ENCODE peak calls at places on chromosome 16, in seven cellular contexts. I is adrenal gland, L is GM12878, E is fibroblast of lung, Z is heart right ventricle, N is heart left ventricle, A is H1. H is an unnamed sample. For H3K4me1, the result is how much of the 10 kb centered on the place peaks cover.

GRCh38 chr16:57621521-57622268 is 6.7 kb upstream of the ADGRG1 start:
- DNase-seq in I (peak), L (no peak), E (no peak), Z (no peak), N (peak), A (no peak), H (no peak)

GRCh38 chr16:17271687-17272086 is 199.1 kb downstream of the XYLT1 start:
- DNase-seq in I (peak), L (no peak), E (peak), Z (no peak), N (no peak), A (no peak), H (no peak)

GRCh38 chr16:27718136-27718766 is 168.3 kb downstream of the KATNIP start:
- DNase-seq in I (no peak), L (no peak), E (no peak), Z (no peak), N (peak), A (no peak), H (no peak)

GRCh38 chr16:330746-331145 is 21.8 kb downstream of the AXIN1 start:
- DNase-seq in I (no peak), L (no peak), E (peak), Z (no peak), N (no peak), A (no peak), H (no peak)

GRCh38 chr16:13612623-13613022 is 307.3 kb upstream of the ERCC4 start:
- DNase-seq in I (no peak), L (no peak), E (no peak), Z (no peak), N (no peak), A (no peak), H (no peak)

GRCh38 chr16:67388191-67388590 is 5.1 kb downstream of the TPPP3 start:
- DNase-seq in I (no peak), L (no peak), E (no peak), Z (no peak), N (no peak), A (no peak), H (no peak)

GRCh38 chr16:5176505-5176904 is 78.9 kb upstream of the EEF2KMT start:
- DNase-seq in I (no peak), L (no peak), E (no peak), Z (no peak), N (no peak), A (peak), H (no peak)

GRCh38 chr16:55039931-55040330 is 109.3 kb downstream of the IRX5 start:
- DNase-seq in I (no peak), L (no peak), E (no peak), Z (no peak), N (no peak), A (no peak), H (no peak)

GRCh38 chr16:29784901-29785500 is 5.5 kb upstream of the KIF22 start:
- DNase-seq in I (peak), L (no peak), E (peak), Z (peak), N (peak), A (peak), H (peak)

GRCh38 chr16:16782153-16782552 is 403.2 kb downstream of the NPIPA7 start:
- DNase-seq in I (no peak), L (no peak), E (no peak), Z (no peak), N (no peak), A (no peak), H (no peak)

GRCh38 chr16:84015399-84015798 is 27.2 kb downstream of the SLC38A8 start:
- DNase-seq in I (no peak), L (no peak), E (no peak), Z (no peak), N (no peak), A (no peak), H (no peak)

GRCh38 chr16:74439685-74440084 is 18.4 kb upstream of the CLEC18B start:
- DNase-seq in I (no peak), L (no peak), E (no peak), Z (no peak), N (no peak), A (no peak), H (no peak)

GRCh38 chr16:22141746-22142145 is 20.6 kb upstream of the SDR42E2 start:
- DNase-seq in I (no peak), L (no peak), E (no peak), Z (no peak), N (no peak), A (peak), H (no peak)

GRCh38 chr16:76941091-76941490 is 249.9 kb upstream of the MON1B start:
- DNase-seq in I (no peak), L (no peak), E (peak), Z (no peak), N (no peak), A (no peak), H (no peak)

GRCh38 chr16:75061677-75062076 is 54.9 kb downstream of the LDHD start:
- DNase-seq in I (no peak), L (no peak), E (peak), Z (no peak), N (no peak), A (no peak), H (no peak)

GRCh38 chr16:88387941-88388627 is 5.3 kb downstream of the ZNF469 start:
- DNase-seq in I (peak), L (no peak), E (peak), Z (peak), N (no peak), A (no peak), H (no peak)

GRCh38 chr16:56525154-56525720 is 5.4 kb upstream of the BBS2 start:
- DNase-seq in I (no peak), L (no peak), E (peak), Z (no peak), N (no peak), A (no peak), H (no peak)

GRCh38 chr16:16062023-16062932 is 112.9 kb downstream of the ABCC1 start:
- DNase-seq in I (no peak), L (no peak), E (peak), Z (no peak), N (no peak), A (no peak), H (no peak)

GRCh38 chr16:57815987-57816745 is 13.9 kb upstream of the KIFC3 start:
- DNase-seq in I (peak), L (no peak), E (peak), Z (peak), N (peak), A (no peak), H (no peak)

GRCh38 chr16:1135459-1135825 is 17.5 kb upstream of the CACNA1H start:
- DNase-seq in I (peak), L (no peak), E (no peak), Z (no peak), N (no peak), A (no peak), H (no peak)

GRCh38 chr16:89881368-89881730 is 8.0 kb downstream of the TCF25 start:
- DNase-seq in I (no peak), L (no peak), E (no peak), Z (no peak), N (no peak), A (no peak), H (no peak)

GRCh38 chr16:56354746-56355145 is 70.6 kb downstream of the AMFR start:
- DNase-seq in I (peak), L (no peak), E (no peak), Z (no peak), N (peak), A (no peak), H (no peak)

GRCh38 chr16:27869411-27869810 is 194.1 kb downstream of the GSG1L start:
- DNase-seq in I (no peak), L (no peak), E (no peak), Z (no peak), N (no peak), A (no peak), H (no peak)

GRCh38 chr16:82748026-82748425 is 121.3 kb downstream of the CDH13 start:
- DNase-seq in I (peak), L (no peak), E (peak), Z (peak), N (peak), A (no peak), H (no peak)

GRCh38 chr16:74465851-74466685 is 44.8 kb upstream of the CLEC18B start:
- DNase-seq in I (no peak), L (no peak), E (no peak), Z (no peak), N (no peak), A (no peak), H (no peak)

GRCh38 chr16:89924298-89924924 is 1.3 kb downstream of the TUBB3 start:
- DNase-seq in I (peak), L (no peak), E (peak), Z (no peak), N (peak), A (peak), H (peak)

GRCh38 chr16:66130296-66130910 is 236.1 kb upstream of the CDH5 start:
- DNase-seq in I (no peak), L (no peak), E (peak), Z (no peak), N (no peak), A (no peak), H (no peak)

GRCh38 chr16:66115373-66115772 is 251.1 kb upstream of the CDH5 start:
- DNase-seq in I (no peak), L (no peak), E (no peak), Z (no peak), N (no peak), A (no peak), H (no peak)

GRCh38 chr16:89385712-89386111 is 104.6 kb downstream of the ANKRD11 start:
- DNase-seq in I (no peak), L (no peak), E (no peak), Z (no peak), N (no peak), A (no peak), H (no peak)

GRCh38 chr16:29815032-29815721 is 775 bp upstream of the PAGR1 start:
- DNase-seq in I (peak), L (no peak), E (no peak), Z (no peak), N (no peak), A (peak), H (no peak)

GRCh38 chr16:1177750-1178149 is 24.8 kb downstream of the CACNA1H start:
- DNase-seq in I (no peak), L (no peak), E (no peak), Z (no peak), N (no peak), A (no peak), H (no peak)

GRCh38 chr16:31696968-31697743 is 169.5 kb downstream of the AHSP start:
- DNase-seq in I (no peak), L (no peak), E (peak), Z (no peak), N (no peak), A (no peak), H (no peak)

GRCh38 chr16:30829130-30830071 is 42.4 kb upstream of the ZNF629 start:
- DNase-seq in I (no peak), L (no peak), E (no peak), Z (peak), N (no peak), A (no peak), H (no peak)

GRCh38 chr16:63289834-63290460 is 1253.7 kb upstream of the CDH8 start:
- DNase-seq in I (peak), L (no peak), E (peak), Z (no peak), N (no peak), A (peak), H (no peak)

GRCh38 chr16:15650698-15651161 is 685 bp downstream of the NDE1 start:
- DNase-seq in I (peak), L (no peak), E (peak), Z (no peak), N (peak), A (no peak), H (no peak)

GRCh38 chr16:65834680-65835079 is 531.8 kb upstream of the CDH5 start:
- DNase-seq in I (no peak), L (no peak), E (no peak), Z (no peak), N (no peak), A (no peak), H (no peak)

GRCh38 chr16:12435730-12436129 is 368.0 kb downstream of the CPPED1 start:
- DNase-seq in I (no peak), L (no peak), E (no peak), Z (no peak), N (no peak), A (no peak), H (no peak)
- H3K27ac ChIP-seq in I (no peak), L (no peak), E (no peak), Z (no peak), N (no peak), A (no peak), H (no peak)

GRCh38 chr16:72091217-72091616 is 2.2 kb downstream of the TXNL4B start:
- DNase-seq in I (no peak), L (no peak), E (no peak), Z (no peak), N (no peak), A (no peak), H (no peak)

GRCh38 chr16:72092832-72093447 is 480 bp downstream of the TXNL4B start:
- DNase-seq in I (peak), L (no peak), E (peak), Z (no peak), N (no peak), A (no peak), H (no peak)

GRCh38 chr16:72098936-72099335 is 5.3 kb downstream of the DHX38 start:
- DNase-seq in I (no peak), L (no peak), E (no peak), Z (no peak), N (no peak), A (no peak), H (no peak)

GRCh38 chr16:72094266-72094610 is 591 bp downstream of the DHX38 start:
- DNase-seq in I (no peak), L (no peak), E (no peak), Z (no peak), N (no peak), A (no peak), H (no peak)

DNA sequence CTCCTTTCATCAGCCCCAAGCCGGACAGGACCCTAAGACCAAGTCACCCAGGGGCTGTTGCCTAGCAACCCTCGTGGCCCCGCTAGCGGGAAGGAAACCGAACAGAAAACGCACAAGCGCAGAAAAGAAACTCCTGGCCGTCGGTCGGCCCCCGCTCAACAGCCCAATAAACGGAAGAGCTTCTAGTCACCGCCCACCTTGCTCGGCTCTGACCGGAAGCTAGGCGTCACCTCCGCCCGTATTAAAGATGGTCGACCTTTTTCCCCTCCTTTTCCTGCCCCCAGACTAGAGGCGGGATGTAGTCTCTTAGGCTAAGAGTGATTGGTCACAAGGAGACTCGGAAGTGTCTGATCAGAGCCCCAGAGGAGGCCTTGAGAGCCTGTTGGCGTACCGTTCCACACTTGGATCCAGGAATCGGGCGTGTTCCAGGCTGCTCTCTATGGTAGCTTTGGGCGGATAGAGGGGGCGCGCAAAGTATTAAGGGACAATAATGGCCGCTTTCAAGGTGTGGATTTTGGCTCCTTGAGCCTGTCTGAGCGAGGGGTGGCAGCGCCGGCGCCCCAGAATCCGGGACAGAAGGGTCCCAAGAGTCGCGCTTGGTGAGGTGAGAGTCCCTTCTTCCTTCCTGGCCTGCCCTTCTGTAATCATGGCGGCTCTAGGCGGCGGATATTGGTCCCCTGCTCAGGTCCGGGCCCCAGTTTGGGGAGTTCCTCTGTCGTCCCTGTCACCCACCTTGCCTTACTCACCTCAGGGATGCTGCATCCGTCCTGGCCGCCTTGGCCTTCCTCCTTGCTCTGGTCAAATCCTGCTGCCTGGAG is at the start of the genes DHX38 and TXNL4B:
- DNase-seq in I (peak), L (peak), E (peak), Z (peak), N (peak), A (peak), H (peak)
- TF ChIP-seq CTCF in I (no peak), L (no peak), E (no peak), Z (no peak), N (no peak), A (no peak), H (no peak)

GRCh38 chr16:50495673-50496072 is 52.5 kb upstream of the NKD1 start:
- DNase-seq in I (no peak), L (no peak), E (no peak), Z (no peak), N (no peak), A (no peak), H (no peak)
- H3K4me1 ChIP-seq in I (under half), L (under half), E (under half), Z (under half), N (under half), A (under half), H (under half)

GRCh38 chr16:86965840-86966239 is 351.4 kb downstream of the C16orf95 start:
- DNase-seq in I (no peak), L (no peak), E (no peak), Z (no peak), N (no peak), A (no peak), H (no peak)
- H3K27ac ChIP-seq in I (no peak), L (no peak), E (no peak), Z (no peak), N (no peak), A (no peak), H (no peak)

H was measured in CD8-positive, alpha-beta T cell.